ENCODE peak calls at places on chromosomes 3 and 15, in five cellular contexts. B is A549, H is HepG2, P is H1, Q is K562. U is an unnamed sample.
A peak's percentile ranks its signal among the peaks of the same experiment; 100 is the strongest.

GRCh38 chr3:194395767-194396527 is 3.1 kb downstream of the GP5 start:
- DNase-seq in P (no peak), Q (peak; percentile 84), B (no peak), H (peak; percentile 35), U (no peak)

GRCh38 chr3:194715022-194715800 is 29.5 kb downstream of the FAM43A start:
- DNase-seq in P (no peak), B (no peak), Q (no peak), H (no peak), U (no peak)

GRCh38 chr15:36156855-36157521 is 422.4 kb upstream of the CDIN1 start:
- DNase-seq in P (no peak), B (peak; percentile 36), H (peak; percentile 23), Q (no peak), U (no peak)

GRCh38 chr3:70816346-70816745 is 503.9 kb upstream of the MDFIC2 start:
- DNase-seq in P (no peak), B (no peak), Q (no peak), H (no peak), U (no peak)

GRCh38 chr15:88701561-88702095 is 62.8 kb downstream of the ISG20 start:
- DNase-seq in B (peak; percentile 46), Q (peak; percentile 43), H (peak; percentile 39), P (no peak), U (no peak)

GRCh38 chr3:119937229-119937628 is 155.3 kb downstream of the NR1I2 start:
- DNase-seq in H (no peak), B (no peak), P (no peak), Q (peak; percentile 29), U (peak; percentile 78)

GRCh38 chr15:67945951-67946700 is 106.3 kb upstream of the RNU6-1 start:
- DNase-seq in B (peak; percentile 89), P (peak; percentile 59), Q (peak; percentile 54), H (peak; percentile 98), U (no peak)

GRCh38 chr15:85361306-85361705 is 19.1 kb upstream of the AKAP13 start:
- DNase-seq in H (no peak), P (no peak), B (no peak), Q (no peak), U (peak; percentile 66)

GRCh38 chr15:50135123-50135541 is 16.1 kb upstream of the ATP8B4 start:
- DNase-seq in P (no peak), Q (peak; percentile 20), B (peak; percentile 49), H (no peak), U (no peak)

GRCh38 chr3:36380171-36381031 is at the start of gene STAC:
- DNase-seq in H (no peak), P (no peak), B (peak; percentile 29), Q (no peak), U (no peak)

GRCh38 chr15:92011611-92012367 is 158.3 kb downstream of the SLCO3A1 start:
- DNase-seq in Q (no peak), H (no peak), P (peak; percentile 43), B (no peak), U (no peak)

GRCh38 chr3:65338571-65338970 is 650.8 kb upstream of the ADAMTS9 start:
- DNase-seq in Q (no peak), H (no peak), P (no peak), B (no peak), U (no peak)

GRCh38 chr3:15630646-15631350 is 29.3 kb downstream of the BTD start:
- DNase-seq in P (no peak), H (no peak), Q (peak; percentile 58), B (peak; percentile 70), U (no peak)

GRCh38 chr15:83843511-83843910 is 189.6 kb downstream of the ADAMTSL3 start:
- DNase-seq in P (no peak), H (no peak), Q (no peak), B (no peak), U (no peak)

GRCh38 chr3:171219258-171219657 is 192.7 kb upstream of the SLC2A2 start:
- DNase-seq in Q (no peak), H (no peak), P (no peak), B (no peak), U (no peak)

GRCh38 chr15:40069178-40070165 is 30.5 kb upstream of the SRP14 start:
- DNase-seq in P (no peak), H (peak; percentile 76), B (peak; percentile 84), Q (no peak), U (no peak)

GRCh38 chr3:174101244-174101643 is 703.7 kb downstream of the NLGN1 start:
- DNase-seq in P (no peak), B (no peak), H (no peak), Q (no peak), U (peak; percentile 15)

GRCh38 chr3:58490860-58491501 is 915 bp upstream of the KCTD6 start:
- DNase-seq in Q (no peak), H (no peak), B (no peak), P (no peak), U (no peak)

GRCh38 chr15:75650908-75651809 is 3.4 kb downstream of the SNX33 start:
- DNase-seq in P (no peak), H (peak; percentile 76), Q (peak; percentile 89), B (no peak), U (no peak)

DNA sequence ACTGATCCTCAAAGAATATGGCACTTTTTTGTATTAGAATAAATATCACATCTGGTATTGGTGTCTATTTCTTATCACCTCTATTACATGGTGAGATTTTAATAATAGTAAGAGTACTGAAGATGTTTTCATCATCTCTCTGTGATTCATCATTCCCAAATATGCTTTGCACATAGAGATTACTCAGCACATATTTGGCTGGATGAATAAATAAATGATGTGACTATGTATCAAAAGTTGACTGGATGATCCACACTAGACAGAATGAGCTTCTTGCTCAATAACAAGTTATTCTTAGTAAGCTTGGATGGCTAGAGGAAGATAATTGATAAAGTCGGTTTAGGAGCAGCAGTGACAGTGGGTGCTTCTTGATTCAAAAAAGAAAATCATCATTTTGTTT is 105.0 kb upstream of the OSTN start:
- DNase-seq in P (no peak), H (no peak), Q (no peak), B (peak; percentile 40), U (no peak)
- TF ChIP-seq HDAC2 in P (no peak), H (no peak), Q (no peak), B (no peak), U (no peak)

DNA sequence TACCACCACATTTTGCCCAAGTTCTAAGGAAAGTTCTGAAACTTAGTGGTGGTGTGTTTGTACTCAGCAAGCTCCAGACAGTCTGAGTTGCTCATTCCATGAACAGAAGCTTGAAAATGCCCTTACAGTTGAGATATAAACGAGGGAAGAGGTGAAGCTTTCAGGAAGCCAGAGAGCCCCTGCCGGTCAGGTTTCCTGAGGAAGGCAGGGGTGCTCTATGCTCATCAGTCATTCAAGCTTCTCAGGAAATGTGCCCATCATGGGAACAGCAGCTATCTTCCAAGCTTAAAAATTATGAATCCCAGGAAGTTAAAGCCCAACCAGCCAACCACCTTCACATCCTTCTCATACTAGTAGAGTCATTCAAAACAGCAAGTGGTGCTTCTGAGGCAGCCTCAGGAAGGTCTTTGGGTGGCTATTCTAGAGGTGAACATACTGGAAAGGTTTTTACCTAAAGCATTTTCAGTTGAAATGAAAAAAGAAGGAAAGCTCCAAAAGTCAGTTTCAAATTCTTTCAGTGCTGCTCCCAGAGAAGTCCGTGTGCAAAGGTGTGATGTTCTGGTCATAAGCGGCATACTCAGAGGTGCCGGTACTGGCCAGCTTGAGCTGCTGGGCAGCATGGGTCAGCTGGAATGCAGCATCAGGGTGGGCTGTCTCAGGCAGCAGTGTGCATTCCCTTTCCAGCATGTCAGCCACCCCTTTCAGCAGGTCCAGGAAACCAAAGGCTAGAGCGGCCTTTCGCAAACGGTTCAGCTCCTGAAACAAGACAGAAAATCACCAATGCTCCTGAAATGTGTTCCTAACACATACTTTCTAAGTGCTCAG is 31.8 kb downstream of the INTS14 start:
- DNase-seq in B (no peak), P (no peak), Q (no peak), H (no peak), U (no peak)
- TF ChIP-seq HDAC2 in B (no peak), P (no peak), Q (no peak), H (no peak), U (no peak)

DNA sequence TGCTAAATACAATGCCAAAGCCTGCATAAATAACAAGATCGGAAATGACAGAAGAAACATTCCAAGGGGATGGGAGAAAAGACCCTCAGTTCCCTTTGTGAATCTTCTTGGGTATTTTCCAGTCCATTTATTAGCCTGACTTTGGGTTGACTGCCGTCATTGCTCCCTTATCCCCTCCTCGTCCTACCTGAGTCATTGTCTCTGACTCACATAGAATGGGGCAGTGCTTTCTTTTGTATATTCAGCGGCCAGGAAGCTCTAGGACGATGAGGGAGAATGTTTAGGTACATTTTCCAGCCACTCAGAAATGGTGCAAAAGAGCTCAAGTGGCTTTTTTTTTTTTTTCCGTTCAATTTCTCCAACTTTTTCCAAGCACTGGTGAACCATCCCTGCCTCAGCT is 71.6 kb downstream of the KAT2B start:
- DNase-seq in P (no peak), B (peak; percentile 14), H (no peak), Q (peak; percentile 27), U (no peak)
- TF ChIP-seq HDAC2 in P (no peak), B (no peak), H (no peak), Q (no peak), U (no peak)

GRCh38 chr15:79834496-79834895 is 62.3 kb downstream of the MTHFS start:
- DNase-seq in Q (no peak), P (no peak), B (no peak), H (no peak), U (no peak)
- TF ChIP-seq HDAC2 in Q (no peak), P (no peak), B (no peak), H (no peak), U (no peak)

U was measured in GM12878.